ENCODE peak calls at places on chromosomes 6 and 20, in nine cellular contexts. One of them, this sample, is unnamed.
A peak's percentile ranks its signal among the peaks of the same experiment; 100 is the strongest.

GRCh38 chr6:157328108-157328692 is 4.9 kb upstream of the TMEM242 start:
- DNase-seq in tibial artery: no peak
- DNase-seq in neural progenitor cell: no peak
- DNase-seq in MM.1S: no peak
- DNase-seq in upper lobe of right lung: no peak
- DNase-seq in psoas muscle: no peak
- DNase-seq in endothelial cell of umbilical vein: no peak
- DNase-seq in right atrium auricular region: no peak
- DNase-seq in A549: no peak
- DNase-seq in this sample: no peak

GRCh38 chr6:33787336-33787953 is 1.5 kb downstream of the LEMD2 start:
- DNase-seq in upper lobe of right lung: no peak
- DNase-seq in neural progenitor cell: no peak
- DNase-seq in endothelial cell of umbilical vein: peak; percentile 64
- DNase-seq in MM.1S: no peak
- DNase-seq in A549: no peak
- DNase-seq in tibial artery: no peak
- DNase-seq in psoas muscle: no peak
- DNase-seq in right atrium auricular region: no peak
- DNase-seq in this sample: no peak

GRCh38 chr6:32203435-32204267 is 11.2 kb upstream of the GPSM3 start:
- DNase-seq in endothelial cell of umbilical vein: no peak
- DNase-seq in MM.1S: no peak
- DNase-seq in A549: no peak
- DNase-seq in tibial artery: no peak
- DNase-seq in upper lobe of right lung: no peak
- DNase-seq in right atrium auricular region: no peak
- DNase-seq in neural progenitor cell: peak; percentile 55
- DNase-seq in psoas muscle: no peak
- DNase-seq in this sample: peak; percentile 69

GRCh38 chr6:46781478-46782378 is 11.5 kb upstream of the MEP1A start:
- DNase-seq in upper lobe of right lung: no peak
- DNase-seq in endothelial cell of umbilical vein: peak; percentile 63
- DNase-seq in A549: peak; percentile 6
- DNase-seq in MM.1S: peak; percentile 63
- DNase-seq in psoas muscle: no peak
- DNase-seq in neural progenitor cell: peak; percentile 79
- DNase-seq in tibial artery: peak; percentile 72
- DNase-seq in right atrium auricular region: no peak
- DNase-seq in this sample: peak; percentile 48

GRCh38 chr20:23148721-23149570 is 62.8 kb upstream of the CD93 start:
- DNase-seq in tibial artery: peak; percentile 14
- DNase-seq in MM.1S: no peak
- DNase-seq in psoas muscle: peak; percentile 54
- DNase-seq in neural progenitor cell: no peak
- DNase-seq in upper lobe of right lung: no peak
- DNase-seq in A549: no peak
- DNase-seq in right atrium auricular region: peak; percentile 42
- DNase-seq in endothelial cell of umbilical vein: no peak
- DNase-seq in this sample: peak; percentile 15

GRCh38 chr6:151716446-151717047 is 90.9 kb upstream of the ESR1 start:
- DNase-seq in A549: no peak
- DNase-seq in upper lobe of right lung: no peak
- DNase-seq in tibial artery: no peak
- DNase-seq in MM.1S: no peak
- DNase-seq in psoas muscle: no peak
- DNase-seq in endothelial cell of umbilical vein: no peak
- DNase-seq in right atrium auricular region: no peak
- DNase-seq in neural progenitor cell: no peak
- DNase-seq in this sample: no peak

GRCh38 chr20:22339091-22339881 is 245.1 kb downstream of the FOXA2 start:
- DNase-seq in upper lobe of right lung: no peak
- DNase-seq in neural progenitor cell: peak; percentile 87
- DNase-seq in tibial artery: no peak
- DNase-seq in psoas muscle: no peak
- DNase-seq in endothelial cell of umbilical vein: peak; percentile 64
- DNase-seq in A549: peak; percentile 60
- DNase-seq in right atrium auricular region: no peak
- DNase-seq in MM.1S: peak; percentile 75
- DNase-seq in this sample: peak; percentile 55

GRCh38 chr6:107493158-107494057 is 3.5 kb downstream of the SOBP start:
- DNase-seq in MM.1S: no peak
- DNase-seq in upper lobe of right lung: no peak
- DNase-seq in A549: no peak
- DNase-seq in neural progenitor cell: peak; percentile 85
- DNase-seq in psoas muscle: peak; percentile 61
- DNase-seq in endothelial cell of umbilical vein: peak; percentile 22
- DNase-seq in tibial artery: no peak
- DNase-seq in right atrium auricular region: no peak
- DNase-seq in this sample: no peak

GRCh38 chr20:62355527-62356142 is 11.5 kb downstream of the LAMA5 start:
- DNase-seq in neural progenitor cell: peak; percentile 43
- DNase-seq in endothelial cell of umbilical vein: peak; percentile 11
- DNase-seq in right atrium auricular region: no peak
- DNase-seq in upper lobe of right lung: no peak
- DNase-seq in MM.1S: no peak
- DNase-seq in A549: no peak
- DNase-seq in tibial artery: peak; percentile 54
- DNase-seq in psoas muscle: peak; percentile 68
- DNase-seq in this sample: no peak

GRCh38 chr6:35474129-35474977 is 6.2 kb downstream of the RPL10A start:
- DNase-seq in psoas muscle: peak; percentile 51
- DNase-seq in tibial artery: no peak
- DNase-seq in MM.1S: no peak
- DNase-seq in neural progenitor cell: no peak
- DNase-seq in right atrium auricular region: no peak
- DNase-seq in upper lobe of right lung: no peak
- DNase-seq in endothelial cell of umbilical vein: no peak
- DNase-seq in A549: no peak
- DNase-seq in this sample: no peak

GRCh38 chr6:118744261-118744941 is 93.0 kb upstream of the CEP85L start:
- DNase-seq in upper lobe of right lung: no peak
- DNase-seq in tibial artery: no peak
- DNase-seq in neural progenitor cell: no peak
- DNase-seq in A549: no peak
- DNase-seq in endothelial cell of umbilical vein: no peak
- DNase-seq in psoas muscle: peak; percentile 80
- DNase-seq in right atrium auricular region: no peak
- DNase-seq in MM.1S: no peak
- DNase-seq in this sample: peak; percentile 56

GRCh38 chr20:1267161-1267560 is 1.1 kb downstream of the SNPH start:
- DNase-seq in psoas muscle: no peak
- DNase-seq in MM.1S: no peak
- DNase-seq in upper lobe of right lung: no peak
- DNase-seq in endothelial cell of umbilical vein: no peak
- DNase-seq in right atrium auricular region: no peak
- DNase-seq in tibial artery: no peak
- DNase-seq in neural progenitor cell: peak; percentile 11
- DNase-seq in A549: no peak
- DNase-seq in this sample: no peak

GRCh38 chr20:1265226-1265915 is 723 bp upstream of the SNPH start:
- DNase-seq in A549: no peak
- DNase-seq in right atrium auricular region: no peak
- DNase-seq in upper lobe of right lung: no peak
- DNase-seq in endothelial cell of umbilical vein: no peak
- DNase-seq in tibial artery: no peak
- DNase-seq in MM.1S: no peak
- DNase-seq in psoas muscle: no peak
- DNase-seq in neural progenitor cell: no peak
- DNase-seq in this sample: no peak

GRCh38 chr20:1266167-1266973 is at the start of gene SNPH:
- DNase-seq in A549: peak; percentile 77
- DNase-seq in MM.1S: peak; percentile 78
- DNase-seq in tibial artery: peak; percentile 73
- DNase-seq in upper lobe of right lung: peak; percentile 80
- DNase-seq in psoas muscle: peak; percentile 81
- DNase-seq in neural progenitor cell: peak; percentile 79
- DNase-seq in right atrium auricular region: peak; percentile 77
- DNase-seq in endothelial cell of umbilical vein: peak; percentile 78
- DNase-seq in this sample: peak; percentile 56

GRCh38 chr20:1264727-1265126 is 1.4 kb upstream of the SNPH start:
- DNase-seq in A549: no peak
- DNase-seq in upper lobe of right lung: no peak
- DNase-seq in psoas muscle: no peak
- DNase-seq in endothelial cell of umbilical vein: no peak
- DNase-seq in MM.1S: no peak
- DNase-seq in neural progenitor cell: peak; percentile 34
- DNase-seq in right atrium auricular region: no peak
- DNase-seq in tibial artery: no peak
- DNase-seq in this sample: no peak

GRCh38 chr20:1265916-1266166 is 253 bp upstream of the SNPH start:
- DNase-seq in psoas muscle: no peak
- DNase-seq in A549: no peak
- DNase-seq in upper lobe of right lung: no peak
- DNase-seq in right atrium auricular region: no peak
- DNase-seq in MM.1S: no peak
- DNase-seq in tibial artery: no peak
- DNase-seq in endothelial cell of umbilical vein: no peak
- DNase-seq in neural progenitor cell: no peak
- DNase-seq in this sample: no peak
- H3K9me3 ChIP-seq in psoas muscle: no peaks in the 10 kb centered on the region
- H3K9me3 ChIP-seq in A549: peaks cover 13% of the 10 kb centered on the region
- H3K9me3 ChIP-seq in upper lobe of right lung: no peaks in the 10 kb centered on the region
- H3K9me3 ChIP-seq in right atrium auricular region: no peaks in the 10 kb centered on the region
- H3K9me3 ChIP-seq in MM.1S: no peaks in the 10 kb centered on the region
- H3K9me3 ChIP-seq in tibial artery: no peaks in the 10 kb centered on the region
- H3K9me3 ChIP-seq in endothelial cell of umbilical vein: no peaks in the 10 kb centered on the region
- H3K9me3 ChIP-seq in neural progenitor cell: no peaks in the 10 kb centered on the region
- H3K9me3 ChIP-seq in this sample: no peaks in the 10 kb centered on the region

GRCh38 chr6:147150303-147150702 is 53.9 kb upstream of the STXBP5 start:
- DNase-seq in upper lobe of right lung: no peak
- DNase-seq in neural progenitor cell: no peak
- DNase-seq in tibial artery: no peak
- DNase-seq in endothelial cell of umbilical vein: no peak
- DNase-seq in psoas muscle: no peak
- DNase-seq in MM.1S: no peak
- DNase-seq in A549: no peak
- DNase-seq in right atrium auricular region: no peak
- DNase-seq in this sample: no peak
- H3K9me3 ChIP-seq in upper lobe of right lung: no peaks in the 10 kb centered on the region
- H3K9me3 ChIP-seq in neural progenitor cell: no peaks in the 10 kb centered on the region
- H3K9me3 ChIP-seq in tibial artery: no peaks in the 10 kb centered on the region
- H3K9me3 ChIP-seq in endothelial cell of umbilical vein: no peaks in the 10 kb centered on the region
- H3K9me3 ChIP-seq in psoas muscle: no peaks in the 10 kb centered on the region
- H3K9me3 ChIP-seq in MM.1S: no peaks in the 10 kb centered on the region
- H3K9me3 ChIP-seq in A549: no peaks in the 10 kb centered on the region
- H3K9me3 ChIP-seq in right atrium auricular region: no peaks in the 10 kb centered on the region
- H3K9me3 ChIP-seq in this sample: no peaks in the 10 kb centered on the region

DNA sequence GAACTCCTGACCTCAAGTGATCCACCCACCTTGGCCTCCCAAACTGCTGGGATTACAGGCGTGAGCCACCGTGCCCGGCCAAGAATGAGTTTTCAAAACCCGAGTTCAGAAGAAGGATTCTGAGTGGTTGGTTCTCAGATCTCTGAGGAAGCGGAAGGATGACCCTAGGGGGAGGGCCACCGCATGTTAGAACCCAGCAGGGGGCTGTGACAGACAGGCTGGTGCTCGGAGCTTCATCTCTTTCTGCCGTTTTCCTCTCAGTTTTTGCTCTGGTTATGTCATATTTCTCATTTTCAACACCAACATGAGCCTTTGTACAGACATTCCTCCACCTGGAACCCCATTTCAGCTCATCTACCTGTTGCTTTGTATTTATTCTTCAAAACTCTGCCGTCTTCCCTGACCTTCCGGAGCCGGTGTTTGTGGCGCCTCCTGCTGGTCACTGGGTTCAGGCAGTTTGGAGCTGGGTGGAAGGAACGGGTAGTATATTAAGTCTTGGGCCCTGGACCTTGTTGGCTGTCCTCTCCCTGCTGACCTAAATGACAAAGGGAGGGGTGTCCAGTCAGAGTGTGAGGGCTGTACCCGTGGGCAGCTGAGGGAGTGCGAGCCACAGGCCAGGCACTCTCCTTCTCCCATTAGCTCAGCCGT is at the start of gene DEFB123:
- DNase-seq in tibial artery: no peak
- DNase-seq in right atrium auricular region: no peak
- DNase-seq in upper lobe of right lung: no peak
- DNase-seq in A549: no peak
- DNase-seq in endothelial cell of umbilical vein: no peak
- DNase-seq in psoas muscle: no peak
- DNase-seq in neural progenitor cell: no peak
- DNase-seq in MM.1S: no peak
- DNase-seq in this sample: no peak
- H3K9me3 ChIP-seq in tibial artery: no peaks in the 10 kb centered on the region
- H3K9me3 ChIP-seq in right atrium auricular region: no peaks in the 10 kb centered on the region
- H3K9me3 ChIP-seq in upper lobe of right lung: no peaks in the 10 kb centered on the region
- H3K9me3 ChIP-seq in A549: no peaks in the 10 kb centered on the region
- H3K9me3 ChIP-seq in endothelial cell of umbilical vein: no peaks in the 10 kb centered on the region
- H3K9me3 ChIP-seq in psoas muscle: no peaks in the 10 kb centered on the region
- H3K9me3 ChIP-seq in neural progenitor cell: peaks cover 12% of the 10 kb centered on the region
- H3K9me3 ChIP-seq in MM.1S: no peaks in the 10 kb centered on the region
- H3K9me3 ChIP-seq in this sample: peaks cover 2% of the 10 kb centered on the region

DNA sequence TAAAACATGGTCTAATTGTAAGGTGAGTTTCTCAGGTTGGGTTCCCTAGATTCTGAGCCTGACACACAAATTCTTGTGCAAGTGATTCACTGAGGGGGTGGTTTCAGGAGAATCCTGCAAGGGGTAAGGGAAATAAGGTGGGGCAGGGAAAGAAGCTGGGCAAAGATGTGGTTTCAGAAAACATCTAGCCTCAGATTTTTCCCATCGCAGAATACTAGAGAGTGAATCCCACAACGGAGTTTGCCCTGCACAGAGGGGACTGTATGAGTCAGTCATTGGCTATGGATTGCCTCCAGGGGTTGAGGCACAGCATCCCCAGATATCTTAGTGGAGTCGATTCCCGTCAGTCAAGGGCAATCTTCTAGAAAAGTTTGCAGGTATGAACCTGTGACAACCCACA is 65.2 kb downstream of the PRL start:
- DNase-seq in tibial artery: no peak
- DNase-seq in upper lobe of right lung: no peak
- DNase-seq in right atrium auricular region: no peak
- DNase-seq in endothelial cell of umbilical vein: no peak
- DNase-seq in neural progenitor cell: no peak
- DNase-seq in MM.1S: no peak
- DNase-seq in A549: no peak
- DNase-seq in psoas muscle: no peak
- DNase-seq in this sample: no peak
- H3K9me3 ChIP-seq in tibial artery: no peaks in the 10 kb centered on the region
- H3K9me3 ChIP-seq in upper lobe of right lung: no peaks in the 10 kb centered on the region
- H3K9me3 ChIP-seq in right atrium auricular region: no peaks in the 10 kb centered on the region
- H3K9me3 ChIP-seq in endothelial cell of umbilical vein: no peaks in the 10 kb centered on the region
- H3K9me3 ChIP-seq in neural progenitor cell: no peaks in the 10 kb centered on the region
- H3K9me3 ChIP-seq in MM.1S: no peaks in the 10 kb centered on the region
- H3K9me3 ChIP-seq in A549: peaks cover 3% of the 10 kb centered on the region
- H3K9me3 ChIP-seq in psoas muscle: no peaks in the 10 kb centered on the region
- H3K9me3 ChIP-seq in this sample: no peaks in the 10 kb centered on the region

This sample was measured in SJSA1.